ENCODE peak calls at places on chromosomes 6 and 20, in ten cellular contexts. R is brain microvascular endothelial cell; E is lower lobe of right lung; X is AG04450; C is left ventricle myocardium inferior; I is right lobe of liver; K is fibroblast of lung; U is CD8-positive, alpha-beta T cell; A is AG09309; P is fibroblast of the aortic adventitia. V is an unnamed sample.

GRCh38 chr6:81820979-81821378 is 68.5 kb upstream of the TENT5A start:
- DNase-seq in C (no peak), P (no peak), K (peak; percentile 41), A (no peak), I (no peak), U (no peak), R (no peak), E (no peak), X (no peak), V (peak; percentile 19)

GRCh38 chr6:79520534-79520933 is 16.7 kb downstream of the LCA5 start:
- DNase-seq in E (no peak), C (no peak), I (no peak), A (no peak), X (no peak), U (no peak), R (no peak), K (no peak), P (peak; percentile 27), V (no peak)

GRCh38 chr20:7702141-7702540 is 238.1 kb downstream of the HAO1 start:
- DNase-seq in K (no peak), R (no peak), U (no peak), E (no peak), I (no peak), P (peak; percentile 48), A (no peak), C (no peak), X (no peak), V (no peak)

GRCh38 chr6:46793138-46793537 is at the start of gene MEP1A:
- DNase-seq in I (no peak), K (no peak), C (no peak), P (no peak), A (no peak), R (no peak), U (no peak), E (no peak), X (no peak), V (no peak)

GRCh38 chr6:128067446-128068109 is 166.7 kb upstream of the THEMIS start:
- DNase-seq in K (no peak), X (no peak), C (no peak), A (no peak), I (no peak), E (no peak), P (no peak), U (no peak), R (no peak), V (no peak)

GRCh38 chr6:140486468-140487361 is 1112.3 kb upstream of the CITED2 start:
- DNase-seq in X (no peak), U (no peak), E (no peak), I (no peak), P (peak; percentile 28), C (no peak), R (peak; percentile 22), A (no peak), K (peak; percentile 72), V (no peak)

GRCh38 chr6:14135865-14136539 is 18.4 kb downstream of the CD83 start:
- DNase-seq in R (no peak), A (no peak), U (no peak), C (no peak), K (no peak), I (no peak), X (no peak), E (peak; percentile 57), P (no peak), V (no peak)

GRCh38 chr20:25987073-25987927 is 290.6 kb upstream of the ZNF337 start:
- DNase-seq in I (no peak), R (peak; percentile 35), K (peak; percentile 11), P (peak; percentile 24), X (no peak), U (peak; percentile 46), A (no peak), C (peak; percentile 34), E (peak; percentile 53), V (no peak)

GRCh38 chr6:107536183-107536582 is 46.3 kb downstream of the SOBP start:
- DNase-seq in R (no peak), E (no peak), U (no peak), A (no peak), C (no peak), P (no peak), I (no peak), X (no peak), K (no peak), V (no peak)

GRCh38 chr6:16760536-16761468 is at the start of gene ATXN1:
- DNase-seq in A (no peak), C (peak; percentile 57), P (no peak), X (no peak), I (peak; percentile 79), E (peak; percentile 74), U (peak; percentile 36), K (no peak), R (peak; percentile 70), V (no peak)

GRCh38 chr20:32218156-32218900 is 10.6 kb downstream of the POFUT1 start:
- DNase-seq in R (no peak), I (peak; percentile 84), K (no peak), U (no peak), A (no peak), C (no peak), X (no peak), P (no peak), E (no peak), V (no peak)

GRCh38 chr20:43243672-43244269 is 54.1 kb upstream of the PTPRT start:
- DNase-seq in A (no peak), U (no peak), R (no peak), C (no peak), P (no peak), E (no peak), K (no peak), X (no peak), I (no peak), V (no peak)

GRCh38 chr20:38581013-38581412 is at the start of gene ADIG:
- DNase-seq in E (no peak), C (peak; percentile 60), I (no peak), P (no peak), U (no peak), R (no peak), K (no peak), A (no peak), X (no peak), V (no peak)

GRCh38 chr6:152821525-152821924 is 70.9 kb downstream of the VIP start:
- DNase-seq in I (no peak), R (no peak), A (no peak), C (no peak), E (no peak), U (no peak), X (no peak), K (no peak), P (no peak), V (no peak)

GRCh38 chr20:50995506-50995905 is 27.4 kb downstream of the KCNG1 start:
- DNase-seq in C (no peak), E (no peak), K (peak; percentile 27), U (no peak), A (no peak), I (no peak), X (no peak), R (no peak), P (peak; percentile 31), V (no peak)

DNA sequence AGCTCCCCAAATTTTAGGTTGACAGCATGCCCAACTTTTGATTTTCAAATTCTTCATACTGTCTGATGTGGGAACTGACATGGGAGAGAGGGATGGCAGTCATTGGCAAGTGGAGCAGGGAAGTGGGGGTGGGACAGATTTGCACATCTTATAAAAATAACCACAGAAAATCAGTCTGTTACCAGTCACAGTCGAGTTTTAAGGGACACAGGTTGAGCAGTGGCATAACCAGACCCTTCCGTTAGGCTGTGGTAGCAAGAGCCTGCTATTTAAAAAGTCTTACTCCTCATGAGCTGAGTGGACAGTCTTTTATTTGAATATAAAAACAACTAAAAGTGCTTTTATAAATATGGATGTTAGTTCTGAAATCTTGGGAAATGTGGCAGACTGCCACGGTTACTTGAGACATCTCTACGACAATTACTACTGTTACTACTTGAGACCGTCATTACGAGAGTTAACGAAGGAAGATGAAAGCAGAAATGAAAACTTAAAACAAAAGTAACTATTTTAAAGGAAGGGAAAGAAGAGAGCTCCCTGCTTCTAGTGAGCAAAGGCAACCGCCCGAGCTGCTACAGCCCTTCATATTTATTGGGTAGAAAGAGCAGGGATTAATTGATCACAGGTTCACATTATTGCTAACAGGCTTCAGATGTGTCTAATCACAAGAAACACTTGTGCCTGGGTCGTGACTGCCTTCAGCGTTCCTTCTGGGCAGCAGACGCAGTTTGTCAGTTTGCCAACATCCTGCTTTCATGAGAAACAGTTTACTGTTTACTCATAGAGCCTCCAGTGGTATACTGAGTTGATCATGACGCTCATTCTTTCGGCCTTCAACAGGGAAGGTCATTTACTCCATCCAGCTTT is 71.3 kb downstream of the EFHC1 start:
- DNase-seq in E (no peak), A (no peak), C (no peak), K (peak; percentile 38), U (no peak), X (no peak), R (peak; percentile 56), I (no peak), P (peak; percentile 2), V (no peak)
- H3K4me3 ChIP-seq in E (peak overlapping the region; percentile 5), A (no peak overlapping the region), C (no peak overlapping the region), K (no peak overlapping the region), U (no peak overlapping the region), X (no peak overlapping the region), R (no peak overlapping the region), I (no peak overlapping the region), P (no peak overlapping the region), V (no peak overlapping the region)

GRCh38 chr20:63740501-63741353 is 1.2 kb downstream of the SLC2A4RG start:
- DNase-seq in K (peak; percentile 84), R (peak; percentile 76), U (no peak), I (peak; percentile 98), P (peak; percentile 94), A (peak; percentile 59), C (peak; percentile 95), E (peak; percentile 91), X (peak; percentile 63), V (peak; percentile 70)
- TF ChIP-seq CTCF in K (no peak), R (peak; percentile 43), U (no peak), I (peak; percentile 9), P (peak; percentile 20), A (peak; percentile 28), C (peak; percentile 60), E (no peak), X (peak; percentile 33), V (peak; percentile 23)

DNA sequence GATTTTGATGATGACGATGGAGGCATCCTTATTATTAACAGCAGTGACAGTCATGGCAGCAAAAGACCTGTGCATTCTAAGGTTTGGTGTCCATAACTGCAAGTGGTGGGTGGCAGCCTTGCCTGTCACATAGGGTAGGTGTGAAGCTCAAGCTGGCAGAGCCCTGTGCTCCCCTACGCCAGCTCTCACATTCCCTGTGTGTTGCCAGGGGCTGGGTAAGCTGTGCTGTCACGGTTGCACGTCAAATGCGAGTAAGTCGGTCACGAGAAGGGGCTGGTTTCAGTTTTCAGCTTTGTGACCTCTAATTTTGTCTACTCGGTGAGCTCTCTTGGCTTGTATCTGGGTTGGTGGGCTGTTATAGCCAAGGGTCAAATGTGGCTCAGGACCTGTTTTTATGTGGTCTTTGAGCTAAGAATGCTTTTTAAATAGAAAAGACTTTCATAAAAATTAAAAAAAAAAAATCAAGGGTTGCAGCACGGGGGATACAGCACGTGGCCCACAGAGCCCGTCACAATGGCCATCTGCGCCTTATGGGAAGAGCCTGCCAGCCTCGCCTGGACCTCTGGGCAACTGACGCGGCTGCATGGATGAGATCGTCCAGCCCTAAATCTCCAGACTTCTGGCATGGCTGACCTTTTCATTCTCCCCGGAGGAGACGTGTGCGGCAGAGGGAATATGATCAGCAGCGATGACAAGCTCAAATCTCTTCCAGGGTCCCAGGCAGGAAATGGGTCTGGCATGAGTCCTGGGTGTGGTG is 148.5 kb downstream of the PHACTR3 start:
- DNase-seq in K (no peak), C (peak; percentile 58), E (no peak), R (no peak), X (no peak), A (no peak), P (no peak), U (no peak), I (no peak), V (no peak)
- H3K4me3 ChIP-seq in K (no peak overlapping the region), C (peak overlapping the region; percentile 48), E (no peak overlapping the region), R (no peak overlapping the region), X (no peak overlapping the region), A (no peak overlapping the region), P (no peak overlapping the region), U (no peak overlapping the region), I (no peak overlapping the region), V (no peak overlapping the region)

GRCh38 chr6:63584566-63584965 is 12.3 kb downstream of the LOC128125822 start:
- DNase-seq in X (no peak), E (no peak), R (no peak), A (no peak), U (no peak), C (no peak), K (no peak), P (no peak), I (no peak), V (no peak)
- TF ChIP-seq CTCF in X (no peak), E (no peak), R (no peak), A (no peak), U (no peak), C (no peak), K (no peak), P (no peak), I (no peak), V (no peak)